ENCODE peak calls at places on chromosomes 1 and 21, in six cellular contexts. A is A172, P is NCI-H526 treated with DMSO at 0.1 percent for 48 hours, Z is GM23338, D is neural progenitor cell, I is HFFc6. R is an unnamed sample.
A peak's percentile ranks its signal among the peaks of the same experiment; 100 is the strongest.

GRCh38 chr1:62725255-62725654 is 37.1 kb upstream of the DOCK7 start:
- DNase-seq in A (peak; percentile 15), P (no peak), Z (peak; percentile 30), D (no peak), I (peak; percentile 67), R (peak; percentile 53)

GRCh38 chr1:210464519-210465039 is 135.9 kb downstream of the HHAT start:
- DNase-seq in A (peak; percentile 98), P (no peak), Z (no peak), D (no peak), I (peak; percentile 49), R (no peak)

GRCh38 chr21:37335053-37335452 is 31.5 kb upstream of the DYRK1A start:
- DNase-seq in A (no peak), P (no peak), Z (no peak), D (no peak), I (no peak), R (no peak)

GRCh38 chr1:39646232-39647081 is 7.0 kb upstream of the HEYL start:
- DNase-seq in A (no peak), P (no peak), Z (peak; percentile 80), D (peak; percentile 71), I (peak; percentile 35), R (no peak)

GRCh38 chr21:36861924-36862323 is 104.5 kb downstream of the HLCS start:
- DNase-seq in A (no peak), P (no peak), Z (no peak), D (no peak), I (no peak), R (no peak)

GRCh38 chr1:64328195-64328594 is 124.8 kb downstream of the UBE2U start:
- DNase-seq in A (no peak), P (no peak), Z (no peak), D (no peak), I (no peak), R (no peak)

GRCh38 chr1:106831511-106831910 is 225.0 kb upstream of the PRMT6 start:
- DNase-seq in A (no peak), P (no peak), Z (no peak), D (no peak), I (no peak), R (no peak)

GRCh38 chr21:32735524-32735923 is 7.7 kb upstream of the SYNJ1 start:
- DNase-seq in A (no peak), P (no peak), Z (peak; percentile 57), D (no peak), I (no peak), R (no peak)

GRCh38 chr1:24277420-24278169 is 41.6 kb upstream of the GRHL3 start:
- DNase-seq in A (peak; percentile 39), P (no peak), Z (no peak), D (no peak), I (peak; percentile 49), R (no peak)

GRCh38 chr1:25994402-25994801 is 3.5 kb downstream of the PAFAH2 start:
- DNase-seq in A (no peak), P (no peak), Z (no peak), D (no peak), I (no peak), R (no peak)

GRCh38 chr21:45421846-45422775 is 17.1 kb downstream of the COL18A1 start:
- DNase-seq in A (no peak), P (no peak), Z (no peak), D (no peak), I (no peak), R (no peak)

GRCh38 chr1:157700711-157701110 is at the start of gene FCRL3:
- DNase-seq in A (no peak), P (no peak), Z (no peak), D (no peak), I (no peak), R (no peak)

GRCh38 chr1:156508205-156508954 is 7.8 kb upstream of the MEF2D start:
- DNase-seq in A (peak; percentile 62), P (no peak), Z (no peak), D (no peak), I (no peak), R (no peak)

GRCh38 chr1:68229927-68230812 is 2.2 kb downstream of the WLS start:
- DNase-seq in A (no peak), P (no peak), Z (peak; percentile 38), D (peak; percentile 68), I (no peak), R (no peak)

GRCh38 chr21:45128613-45129226 is 54.3 kb downstream of the ADARB1 start:
- DNase-seq in A (peak; percentile 86), P (peak; percentile 11), Z (peak; percentile 64), D (peak; percentile 81), I (peak; percentile 71), R (no peak)

GRCh38 chr1:91791691-91792392 is 94.1 kb downstream of the TGFBR3 start:
- DNase-seq in A (no peak), P (no peak), Z (no peak), D (no peak), I (no peak), R (no peak)

GRCh38 chr1:235632538-235633219 is 16.9 kb downstream of the GNG4 start:
- DNase-seq in A (peak; percentile 70), P (no peak), Z (no peak), D (peak; percentile 46), I (peak; percentile 46), R (peak; percentile 44)

R was measured in HS-5.